ENCODE peak calls at places on chromosomes 1 and 21, in six cellular contexts. G is colonic mucosa; Y is esophagus muscularis mucosa; N is activated CD4-positive, alpha-beta T cell treated with anti-CD3 and anti-CD28 coated beads for 36 hours; H is NCI-H1092 treated with DMSO at 0.1 percent for 48 hours; Z is stimulated activated CD8-positive, alpha-beta memory T cell treated with anti-CD3 and anti-CD28 coated beads, Interleukin-4, amount 100 ng/mL, for 1 hour. E is an unnamed sample.

GRCh38 chr1:33957854-33958253 is 94.0 kb downstream of the HMGB4 start:
- DNase-seq in Y (no peak), H (no peak), G (no peak), N (no peak), Z (no peak), E (no peak)

GRCh38 chr1:111856411-111857135 is 100.9 kb downstream of the DDX20 start:
- DNase-seq in G (no peak), H (peak), N (no peak), Z (no peak), Y (no peak), E (no peak)

GRCh38 chr21:43950481-43950880 is 61.6 kb upstream of the TRAPPC10 start:
- DNase-seq in G (no peak), N (no peak), H (no peak), Y (no peak), Z (no peak), E (no peak)

GRCh38 chr21:33046455-33046854 is 20.7 kb downstream of the OLIG2 start:
- DNase-seq in G (no peak), Y (no peak), N (no peak), Z (no peak), H (no peak), E (no peak)

GRCh38 chr1:35930593-35931423 is at the start of gene AGO3:
- DNase-seq in N (peak), G (peak), H (peak), Y (peak), Z (peak), E (peak)

GRCh38 chr21:43893536-43894205 is 28.6 kb downstream of the AGPAT3 start:
- DNase-seq in Z (no peak), N (peak), G (no peak), Y (no peak), H (no peak), E (no peak)

GRCh38 chr1:202343652-202344349 is 2.1 kb upstream of the UBE2T start:
- DNase-seq in G (no peak), Z (no peak), N (no peak), Y (no peak), H (peak), E (peak)

GRCh38 chr1:232352956-232353355 is 277.0 kb downstream of the SIPA1L2 start:
- DNase-seq in G (no peak), Z (no peak), Y (no peak), H (no peak), N (no peak), E (no peak)

GRCh38 chr1:234433563-234434285 is 45.3 kb downstream of the TARBP1 start:
- DNase-seq in G (no peak), Z (no peak), Y (no peak), H (no peak), N (no peak), E (no peak)

GRCh38 chr1:52899445-52899894 is 22.1 kb downstream of the ECHDC2 start:
- DNase-seq in Y (no peak), Z (no peak), N (no peak), G (no peak), H (no peak), E (no peak)

GRCh38 chr1:2003564-2004131 is at the start of gene CFAP74:
- DNase-seq in H (peak), G (no peak), Z (no peak), Y (no peak), N (peak), E (no peak)

GRCh38 chr1:52141513-52142219 is at the start of gene ZFYVE9:
- DNase-seq in Z (no peak), N (peak), H (peak), Y (no peak), G (peak), E (peak)

GRCh38 chr1:77412069-77412793 is 130.4 kb downstream of the AK5 start:
- DNase-seq in N (no peak), Y (no peak), Z (no peak), G (no peak), H (no peak), E (no peak)

GRCh38 chr1:6171546-6172124 is 8.5 kb downstream of the CHD5 start:
- DNase-seq in Y (no peak), G (no peak), H (peak), Z (no peak), N (no peak), E (no peak)

GRCh38 chr1:234452566-234452965 is 26.4 kb downstream of the TARBP1 start:
- DNase-seq in Y (no peak), Z (no peak), G (no peak), N (no peak), H (no peak), E (no peak)

GRCh38 chr1:46556822-46557221 is 5.4 kb upstream of the KNCN start:
- DNase-seq in Y (no peak), G (no peak), Z (no peak), N (no peak), H (no peak), E (no peak)

GRCh38 chr1:234437423-234438171 is 41.4 kb downstream of the TARBP1 start:
- DNase-seq in N (no peak), Y (no peak), H (no peak), G (no peak), Z (no peak), E (no peak)

GRCh38 chr21:42277593-42277992 is 37.6 kb downstream of the TFF3 start:
- DNase-seq in Y (no peak), G (no peak), Z (no peak), N (no peak), H (no peak), E (no peak)

GRCh38 chr1:208556461-208556860 is 312.3 kb upstream of the PLXNA2 start:
- DNase-seq in Y (peak), H (no peak), Z (no peak), N (no peak), G (no peak), E (no peak)

GRCh38 chr1:203031467-203031866 is 5.2 kb downstream of the PPFIA4 start:
- DNase-seq in Z (no peak), N (no peak), G (no peak), H (no peak), Y (no peak), E (no peak)

GRCh38 chr1:245751671-245752070 is 596.9 kb downstream of the KIF26B start:
- DNase-seq in H (no peak), N (no peak), G (no peak), Z (no peak), Y (peak), E (no peak)

E was measured in CD4-positive, alpha-beta memory T cell.